ENCODE peak calls at places on chromosomes 3 and 15, in nine cellular contexts. One of them, this sample, is unnamed.

GRCh38 chr15:57541805-57542504 is 49.7 kb upstream of the MYZAP start:
- DNase-seq in cardiac fibroblast: peak
- DNase-seq in epithelial cell of proximal tubule: no peak
- DNase-seq in gastrocnemius medialis: no peak
- DNase-seq in AG10803: peak
- DNase-seq in sigmoid colon: peak
- DNase-seq in fibroblast of pulmonary artery: peak
- DNase-seq in upper lobe of right lung: no peak
- DNase-seq in Peyer's patch: peak
- DNase-seq in this sample: peak

GRCh38 chr3:102741105-102741504 is 306.3 kb downstream of the ZPLD1 start:
- DNase-seq in Peyer's patch: no peak
- DNase-seq in upper lobe of right lung: no peak
- DNase-seq in sigmoid colon: no peak
- DNase-seq in cardiac fibroblast: no peak
- DNase-seq in epithelial cell of proximal tubule: no peak
- DNase-seq in fibroblast of pulmonary artery: no peak
- DNase-seq in gastrocnemius medialis: no peak
- DNase-seq in AG10803: no peak
- DNase-seq in this sample: no peak

GRCh38 chr3:15291589-15292541 is 40.5 kb downstream of the SH3BP5 start:
- DNase-seq in gastrocnemius medialis: no peak
- DNase-seq in Peyer's patch: no peak
- DNase-seq in fibroblast of pulmonary artery: peak
- DNase-seq in cardiac fibroblast: peak
- DNase-seq in epithelial cell of proximal tubule: no peak
- DNase-seq in upper lobe of right lung: no peak
- DNase-seq in AG10803: no peak
- DNase-seq in sigmoid colon: peak
- DNase-seq in this sample: peak

GRCh38 chr3:165233521-165234195 is 37.5 kb upstream of the SLITRK3 start:
- DNase-seq in epithelial cell of proximal tubule: no peak
- DNase-seq in sigmoid colon: no peak
- DNase-seq in gastrocnemius medialis: no peak
- DNase-seq in upper lobe of right lung: no peak
- DNase-seq in AG10803: no peak
- DNase-seq in fibroblast of pulmonary artery: peak
- DNase-seq in cardiac fibroblast: peak
- DNase-seq in Peyer's patch: no peak
- DNase-seq in this sample: no peak

GRCh38 chr15:92069308-92070244 is 216.1 kb downstream of the SLCO3A1 start:
- DNase-seq in upper lobe of right lung: peak
- DNase-seq in Peyer's patch: no peak
- DNase-seq in epithelial cell of proximal tubule: peak
- DNase-seq in sigmoid colon: no peak
- DNase-seq in fibroblast of pulmonary artery: peak
- DNase-seq in cardiac fibroblast: peak
- DNase-seq in gastrocnemius medialis: peak
- DNase-seq in AG10803: peak
- DNase-seq in this sample: peak

GRCh38 chr15:50979041-50979440 is 70.6 kb downstream of the AP4E1 start:
- DNase-seq in cardiac fibroblast: peak
- DNase-seq in upper lobe of right lung: no peak
- DNase-seq in sigmoid colon: no peak
- DNase-seq in gastrocnemius medialis: no peak
- DNase-seq in AG10803: peak
- DNase-seq in Peyer's patch: no peak
- DNase-seq in fibroblast of pulmonary artery: peak
- DNase-seq in epithelial cell of proximal tubule: no peak
- DNase-seq in this sample: no peak

GRCh38 chr3:100521439-100521845 is 29.0 kb downstream of the TMEM45A start:
- DNase-seq in Peyer's patch: no peak
- DNase-seq in cardiac fibroblast: no peak
- DNase-seq in fibroblast of pulmonary artery: no peak
- DNase-seq in AG10803: no peak
- DNase-seq in gastrocnemius medialis: no peak
- DNase-seq in sigmoid colon: no peak
- DNase-seq in upper lobe of right lung: no peak
- DNase-seq in epithelial cell of proximal tubule: no peak
- DNase-seq in this sample: no peak

GRCh38 chr3:100912976-100913375 is 80.2 kb downstream of the ABI3BP start:
- DNase-seq in fibroblast of pulmonary artery: no peak
- DNase-seq in sigmoid colon: no peak
- DNase-seq in upper lobe of right lung: no peak
- DNase-seq in Peyer's patch: no peak
- DNase-seq in epithelial cell of proximal tubule: no peak
- DNase-seq in cardiac fibroblast: no peak
- DNase-seq in AG10803: no peak
- DNase-seq in gastrocnemius medialis: no peak
- DNase-seq in this sample: peak

GRCh38 chr15:90553248-90553745 is 23.6 kb downstream of the CRTC3 start:
- DNase-seq in fibroblast of pulmonary artery: peak
- DNase-seq in epithelial cell of proximal tubule: no peak
- DNase-seq in AG10803: peak
- DNase-seq in gastrocnemius medialis: no peak
- DNase-seq in upper lobe of right lung: no peak
- DNase-seq in Peyer's patch: no peak
- DNase-seq in sigmoid colon: no peak
- DNase-seq in cardiac fibroblast: peak
- DNase-seq in this sample: peak

GRCh38 chr15:90557147-90557546 is 27.4 kb downstream of the CRTC3 start:
- DNase-seq in epithelial cell of proximal tubule: no peak
- DNase-seq in sigmoid colon: no peak
- DNase-seq in cardiac fibroblast: no peak
- DNase-seq in fibroblast of pulmonary artery: peak
- DNase-seq in upper lobe of right lung: no peak
- DNase-seq in Peyer's patch: no peak
- DNase-seq in AG10803: peak
- DNase-seq in gastrocnemius medialis: no peak
- DNase-seq in this sample: peak

GRCh38 chr15:90552162-90552928 is 22.6 kb downstream of the CRTC3 start:
- DNase-seq in AG10803: peak
- DNase-seq in sigmoid colon: no peak
- DNase-seq in fibroblast of pulmonary artery: peak
- DNase-seq in epithelial cell of proximal tubule: no peak
- DNase-seq in gastrocnemius medialis: no peak
- DNase-seq in upper lobe of right lung: no peak
- DNase-seq in Peyer's patch: no peak
- DNase-seq in cardiac fibroblast: peak
- DNase-seq in this sample: peak

GRCh38 chr15:90550919-90551318 is 21.2 kb downstream of the CRTC3 start:
- DNase-seq in Peyer's patch: no peak
- DNase-seq in fibroblast of pulmonary artery: no peak
- DNase-seq in upper lobe of right lung: no peak
- DNase-seq in AG10803: peak
- DNase-seq in epithelial cell of proximal tubule: no peak
- DNase-seq in cardiac fibroblast: no peak
- DNase-seq in sigmoid colon: no peak
- DNase-seq in gastrocnemius medialis: no peak
- DNase-seq in this sample: peak

DNA sequence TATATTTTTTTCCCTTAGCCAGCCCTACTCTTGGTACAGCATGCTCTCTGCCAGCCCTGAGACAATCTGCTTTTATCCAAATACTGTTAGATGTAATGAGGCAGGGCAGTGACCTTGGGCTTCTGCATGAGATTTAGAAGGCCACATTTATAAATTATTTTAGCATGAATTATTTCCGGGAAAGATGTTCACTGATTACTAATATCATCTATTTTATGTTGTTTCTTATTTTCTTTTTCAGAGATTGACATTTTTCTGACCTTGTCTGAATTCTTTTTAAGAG is 23.1 kb downstream of the CRTC3 start:
- DNase-seq in gastrocnemius medialis: no peak
- DNase-seq in cardiac fibroblast: no peak
- DNase-seq in upper lobe of right lung: no peak
- DNase-seq in AG10803: no peak
- DNase-seq in Peyer's patch: no peak
- DNase-seq in fibroblast of pulmonary artery: no peak
- DNase-seq in sigmoid colon: no peak
- DNase-seq in epithelial cell of proximal tubule: no peak
- DNase-seq in this sample: no peak
- H3K4me3 ChIP-seq in gastrocnemius medialis: no peak
- H3K4me3 ChIP-seq in cardiac fibroblast: no peak
- H3K4me3 ChIP-seq in upper lobe of right lung: no peak
- H3K4me3 ChIP-seq in AG10803: peak
- H3K4me3 ChIP-seq in Peyer's patch: no peak
- H3K4me3 ChIP-seq in fibroblast of pulmonary artery: no peak
- H3K4me3 ChIP-seq in sigmoid colon: no peak
- H3K4me3 ChIP-seq in epithelial cell of proximal tubule: no peak
- H3K4me3 ChIP-seq in this sample: no peak

GRCh38 chr3:107512108-107512507 is 10.7 kb upstream of the BBX start:
- DNase-seq in epithelial cell of proximal tubule: no peak
- DNase-seq in gastrocnemius medialis: no peak
- DNase-seq in upper lobe of right lung: no peak
- DNase-seq in sigmoid colon: no peak
- DNase-seq in Peyer's patch: no peak
- DNase-seq in AG10803: no peak
- DNase-seq in fibroblast of pulmonary artery: no peak
- DNase-seq in cardiac fibroblast: no peak
- DNase-seq in this sample: peak
- TF ChIP-seq CTCF in epithelial cell of proximal tubule: peak
- TF ChIP-seq CTCF in gastrocnemius medialis: no peak
- TF ChIP-seq CTCF in upper lobe of right lung: no peak
- TF ChIP-seq CTCF in sigmoid colon: no peak
- TF ChIP-seq CTCF in Peyer's patch: no peak
- TF ChIP-seq CTCF in AG10803: peak
- TF ChIP-seq CTCF in fibroblast of pulmonary artery: peak
- TF ChIP-seq CTCF in cardiac fibroblast: no peak
- TF ChIP-seq CTCF in this sample: peak

GRCh38 chr15:53979051-53979788 is 979 bp downstream of the UNC13C start:
- DNase-seq in Peyer's patch: no peak
- DNase-seq in gastrocnemius medialis: no peak
- DNase-seq in upper lobe of right lung: no peak
- DNase-seq in fibroblast of pulmonary artery: no peak
- DNase-seq in AG10803: no peak
- DNase-seq in sigmoid colon: no peak
- DNase-seq in epithelial cell of proximal tubule: no peak
- DNase-seq in cardiac fibroblast: no peak
- DNase-seq in this sample: no peak

GRCh38 chr15:53982281-53982680 is 4.0 kb downstream of the UNC13C start:
- DNase-seq in Peyer's patch: no peak
- DNase-seq in cardiac fibroblast: no peak
- DNase-seq in fibroblast of pulmonary artery: no peak
- DNase-seq in epithelial cell of proximal tubule: no peak
- DNase-seq in gastrocnemius medialis: no peak
- DNase-seq in sigmoid colon: no peak
- DNase-seq in AG10803: no peak
- DNase-seq in upper lobe of right lung: no peak
- DNase-seq in this sample: no peak

GRCh38 chr15:53974813-53975212 is 3.4 kb upstream of the UNC13C start:
- DNase-seq in sigmoid colon: no peak
- DNase-seq in gastrocnemius medialis: no peak
- DNase-seq in fibroblast of pulmonary artery: no peak
- DNase-seq in epithelial cell of proximal tubule: no peak
- DNase-seq in upper lobe of right lung: no peak
- DNase-seq in cardiac fibroblast: no peak
- DNase-seq in Peyer's patch: no peak
- DNase-seq in AG10803: no peak
- DNase-seq in this sample: no peak

GRCh38 chr15:53976844-53977392 is 1.3 kb upstream of the UNC13C start:
- DNase-seq in Peyer's patch: no peak
- DNase-seq in AG10803: no peak
- DNase-seq in upper lobe of right lung: no peak
- DNase-seq in fibroblast of pulmonary artery: no peak
- DNase-seq in gastrocnemius medialis: peak
- DNase-seq in sigmoid colon: no peak
- DNase-seq in epithelial cell of proximal tubule: no peak
- DNase-seq in cardiac fibroblast: no peak
- DNase-seq in this sample: no peak

DNA sequence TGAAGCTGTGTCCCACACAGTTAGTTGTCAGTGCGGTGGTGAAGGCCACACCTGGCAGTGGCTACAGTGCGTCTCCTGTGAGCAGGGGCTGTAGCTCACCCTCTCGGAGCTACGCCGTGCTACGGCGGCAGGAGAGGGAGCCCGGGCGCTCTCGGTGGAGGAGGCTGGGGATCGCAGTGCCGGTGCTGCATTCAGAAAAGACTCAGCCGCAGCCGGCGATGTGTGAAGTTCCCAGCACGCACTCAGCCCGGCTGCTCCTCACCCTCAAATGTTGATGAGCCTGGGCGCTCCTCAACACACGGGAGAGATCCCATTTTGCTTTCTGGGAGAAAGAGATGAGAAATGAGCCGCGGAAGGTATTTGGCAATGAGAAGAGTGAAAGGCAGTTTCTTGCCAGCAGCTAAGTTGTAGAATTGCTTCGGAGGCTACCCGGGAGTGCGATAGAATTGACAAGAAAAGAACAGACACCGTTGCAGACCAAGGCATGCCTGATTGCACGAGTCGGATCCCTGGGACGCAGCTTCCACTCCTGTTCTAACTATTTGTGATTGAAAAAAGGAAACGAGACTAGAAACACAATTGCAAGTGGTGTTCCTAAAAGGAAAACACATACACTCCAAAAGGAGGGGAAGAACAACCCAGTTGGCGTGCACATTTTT is at the start of gene UNC13C:
- DNase-seq in epithelial cell of proximal tubule: no peak
- DNase-seq in gastrocnemius medialis: no peak
- DNase-seq in fibroblast of pulmonary artery: no peak
- DNase-seq in cardiac fibroblast: no peak
- DNase-seq in upper lobe of right lung: peak
- DNase-seq in AG10803: no peak
- DNase-seq in Peyer's patch: no peak
- DNase-seq in sigmoid colon: peak
- DNase-seq in this sample: no peak
- H3K4me3 ChIP-seq in epithelial cell of proximal tubule: peak
- H3K4me3 ChIP-seq in gastrocnemius medialis: peak
- H3K4me3 ChIP-seq in fibroblast of pulmonary artery: no peak
- H3K4me3 ChIP-seq in cardiac fibroblast: no peak
- H3K4me3 ChIP-seq in upper lobe of right lung: peak
- H3K4me3 ChIP-seq in AG10803: no peak
- H3K4me3 ChIP-seq in Peyer's patch: peak
- H3K4me3 ChIP-seq in sigmoid colon: peak
- H3K4me3 ChIP-seq in this sample: no peak

GRCh38 chr15:73711526-73711925 is 27.3 kb downstream of the CD276 start:
- DNase-seq in upper lobe of right lung: no peak
- DNase-seq in Peyer's patch: no peak
- DNase-seq in sigmoid colon: no peak
- DNase-seq in fibroblast of pulmonary artery: no peak
- DNase-seq in gastrocnemius medialis: no peak
- DNase-seq in epithelial cell of proximal tubule: no peak
- DNase-seq in cardiac fibroblast: no peak
- DNase-seq in AG10803: no peak
- DNase-seq in this sample: no peak

GRCh38 chr15:73710321-73710720 is 26.1 kb downstream of the CD276 start:
- DNase-seq in gastrocnemius medialis: no peak
- DNase-seq in upper lobe of right lung: no peak
- DNase-seq in sigmoid colon: no peak
- DNase-seq in AG10803: no peak
- DNase-seq in epithelial cell of proximal tubule: no peak
- DNase-seq in fibroblast of pulmonary artery: no peak
- DNase-seq in Peyer's patch: no peak
- DNase-seq in cardiac fibroblast: no peak
- DNase-seq in this sample: no peak

GRCh38 chr15:73714695-73715301 is 30.6 kb downstream of the CD276 start:
- DNase-seq in sigmoid colon: no peak
- DNase-seq in AG10803: no peak
- DNase-seq in fibroblast of pulmonary artery: no peak
- DNase-seq in upper lobe of right lung: no peak
- DNase-seq in epithelial cell of proximal tubule: no peak
- DNase-seq in cardiac fibroblast: no peak
- DNase-seq in gastrocnemius medialis: no peak
- DNase-seq in Peyer's patch: no peak
- DNase-seq in this sample: no peak

GRCh38 chr15:73709671-73710070 is 25.5 kb downstream of the CD276 start:
- DNase-seq in gastrocnemius medialis: no peak
- DNase-seq in Peyer's patch: peak
- DNase-seq in upper lobe of right lung: no peak
- DNase-seq in fibroblast of pulmonary artery: no peak
- DNase-seq in AG10803: no peak
- DNase-seq in sigmoid colon: no peak
- DNase-seq in cardiac fibroblast: no peak
- DNase-seq in epithelial cell of proximal tubule: no peak
- DNase-seq in this sample: no peak

GRCh38 chr15:73712107-73712506 is 27.9 kb downstream of the CD276 start:
- DNase-seq in upper lobe of right lung: no peak
- DNase-seq in gastrocnemius medialis: no peak
- DNase-seq in AG10803: no peak
- DNase-seq in cardiac fibroblast: no peak
- DNase-seq in sigmoid colon: no peak
- DNase-seq in Peyer's patch: no peak
- DNase-seq in epithelial cell of proximal tubule: no peak
- DNase-seq in fibroblast of pulmonary artery: no peak
- DNase-seq in this sample: no peak
- TF ChIP-seq CTCF in upper lobe of right lung: no peak
- TF ChIP-seq CTCF in gastrocnemius medialis: no peak
- TF ChIP-seq CTCF in AG10803: peak
- TF ChIP-seq CTCF in cardiac fibroblast: no peak
- TF ChIP-seq CTCF in sigmoid colon: no peak
- TF ChIP-seq CTCF in Peyer's patch: no peak
- TF ChIP-seq CTCF in epithelial cell of proximal tubule: peak
- TF ChIP-seq CTCF in fibroblast of pulmonary artery: peak
- TF ChIP-seq CTCF in this sample: no peak